ENCODE peak calls at places on chromosome 22, in five cellular contexts. One of them, this sample, is unnamed.

GRCh38 chr22:27311666-27312566 is 489.6 kb downstream of the MN1 start:
- DNase-seq in Kasumi-1: no peak
- DNase-seq in globus pallidus: no peak
- DNase-seq in stimulated activated CD8-positive, alpha-beta memory T cell treated with anti-CD3 and anti-CD28 coated beads, Interleukin-4, amount 100 ng/mL, for 1 hour: no peak
- DNase-seq in HL-60: no peak
- DNase-seq in this sample: no peak

GRCh38 chr22:40567106-40567505 is 69.4 kb downstream of the MRTFA start:
- DNase-seq in stimulated activated CD8-positive, alpha-beta memory T cell treated with anti-CD3 and anti-CD28 coated beads, Interleukin-4, amount 100 ng/mL, for 1 hour: no peak
- DNase-seq in globus pallidus: no peak
- DNase-seq in Kasumi-1: no peak
- DNase-seq in HL-60: no peak
- DNase-seq in this sample: no peak

GRCh38 chr22:29584975-29585374 is 4.1 kb upstream of the NIPSNAP1 start:
- DNase-seq in stimulated activated CD8-positive, alpha-beta memory T cell treated with anti-CD3 and anti-CD28 coated beads, Interleukin-4, amount 100 ng/mL, for 1 hour: no peak
- DNase-seq in Kasumi-1: no peak
- DNase-seq in globus pallidus: no peak
- DNase-seq in HL-60: no peak
- DNase-seq in this sample: no peak

GRCh38 chr22:47043835-47044721 is 281.6 kb downstream of the TBC1D22A start:
- DNase-seq in stimulated activated CD8-positive, alpha-beta memory T cell treated with anti-CD3 and anti-CD28 coated beads, Interleukin-4, amount 100 ng/mL, for 1 hour: no peak
- DNase-seq in Kasumi-1: peak; percentile 68
- DNase-seq in globus pallidus: no peak
- DNase-seq in HL-60: no peak
- DNase-seq in this sample: no peak

GRCh38 chr22:43288807-43289417 is 54.3 kb downstream of the SCUBE1 start:
- DNase-seq in globus pallidus: no peak
- DNase-seq in Kasumi-1: no peak
- DNase-seq in stimulated activated CD8-positive, alpha-beta memory T cell treated with anti-CD3 and anti-CD28 coated beads, Interleukin-4, amount 100 ng/mL, for 1 hour: no peak
- DNase-seq in HL-60: no peak
- DNase-seq in this sample: no peak

GRCh38 chr22:25747245-25747944 is 5.4 kb downstream of the MYO18B start:
- DNase-seq in globus pallidus: no peak
- DNase-seq in HL-60: no peak
- DNase-seq in stimulated activated CD8-positive, alpha-beta memory T cell treated with anti-CD3 and anti-CD28 coated beads, Interleukin-4, amount 100 ng/mL, for 1 hour: no peak
- DNase-seq in Kasumi-1: no peak
- DNase-seq in this sample: no peak

GRCh38 chr22:19720150-19720827 is 3.0 kb upstream of the GP1BB start:
- DNase-seq in HL-60: no peak
- DNase-seq in globus pallidus: no peak
- DNase-seq in stimulated activated CD8-positive, alpha-beta memory T cell treated with anti-CD3 and anti-CD28 coated beads, Interleukin-4, amount 100 ng/mL, for 1 hour: no peak
- DNase-seq in Kasumi-1: no peak
- DNase-seq in this sample: no peak

GRCh38 chr22:25702046-25702445 is 39.9 kb upstream of the MYO18B start:
- DNase-seq in stimulated activated CD8-positive, alpha-beta memory T cell treated with anti-CD3 and anti-CD28 coated beads, Interleukin-4, amount 100 ng/mL, for 1 hour: no peak
- DNase-seq in globus pallidus: peak; percentile 38
- DNase-seq in Kasumi-1: peak; percentile 75
- DNase-seq in HL-60: no peak
- DNase-seq in this sample: no peak

GRCh38 chr22:39724390-39724789 is 153.8 kb downstream of the CACNA1I start:
- DNase-seq in globus pallidus: no peak
- DNase-seq in Kasumi-1: no peak
- DNase-seq in stimulated activated CD8-positive, alpha-beta memory T cell treated with anti-CD3 and anti-CD28 coated beads, Interleukin-4, amount 100 ng/mL, for 1 hour: no peak
- DNase-seq in HL-60: no peak
- DNase-seq in this sample: no peak

GRCh38 chr22:37089451-37089850 is 20.1 kb downstream of the TMPRSS6 start:
- DNase-seq in Kasumi-1: no peak
- DNase-seq in globus pallidus: no peak
- DNase-seq in HL-60: no peak
- DNase-seq in stimulated activated CD8-positive, alpha-beta memory T cell treated with anti-CD3 and anti-CD28 coated beads, Interleukin-4, amount 100 ng/mL, for 1 hour: no peak
- DNase-seq in this sample: no peak

GRCh38 chr22:19222242-19223005 is 43.9 kb upstream of the SLC25A1 start:
- DNase-seq in globus pallidus: no peak
- DNase-seq in HL-60: no peak
- DNase-seq in Kasumi-1: no peak
- DNase-seq in stimulated activated CD8-positive, alpha-beta memory T cell treated with anti-CD3 and anti-CD28 coated beads, Interleukin-4, amount 100 ng/mL, for 1 hour: no peak
- DNase-seq in this sample: no peak

GRCh38 chr22:43847376-43848289 is 14.7 kb downstream of the SULT4A1 start:
- DNase-seq in HL-60: no peak
- DNase-seq in stimulated activated CD8-positive, alpha-beta memory T cell treated with anti-CD3 and anti-CD28 coated beads, Interleukin-4, amount 100 ng/mL, for 1 hour: no peak
- DNase-seq in Kasumi-1: no peak
- DNase-seq in globus pallidus: no peak
- DNase-seq in this sample: no peak